ENCODE peak calls at places on chromosome 1, in ten cellular contexts. S is H9, X is cardiac muscle cell, N is RWPE1, C is nephron progenitor cell, Z is IMR-90, F is tibial artery, R is upper lobe of right lung, G is neural crest cell, P is GM13977. Y is an unnamed sample.
A peak's percentile ranks its signal among the peaks of the same experiment; 100 is the strongest.

GRCh38 chr1:47753808-47754207 is 243.4 kb downstream of the TRABD2B start:
- DNase-seq in S (no peak), X (no peak), N (no peak), C (no peak), Z (no peak), F (no peak), R (no peak), G (no peak), P (no peak), Y (no peak)

GRCh38 chr1:18529714-18530113 is 49.0 kb downstream of the KLHDC7A start:
- DNase-seq in S (peak; percentile 18), X (no peak), N (no peak), C (no peak), Z (no peak), F (no peak), R (peak; percentile 18), G (no peak), P (no peak), Y (no peak)

GRCh38 chr1:64471218-64471719 is 1.3 kb downstream of the CACHD1 start:
- DNase-seq in S (peak; percentile 55), X (peak; percentile 21), N (no peak), C (peak; percentile 80), Z (no peak), F (peak; percentile 74), R (peak; percentile 80), G (peak; percentile 50), P (no peak), Y (peak; percentile 54)

GRCh38 chr1:17696417-17697301 is 58.5 kb upstream of the ACTL8 start:
- DNase-seq in S (peak; percentile 79), X (peak; percentile 89), N (peak; percentile 52), C (peak; percentile 52), Z (peak; percentile 74), F (no peak), R (no peak), G (no peak), P (no peak), Y (peak; percentile 68)

GRCh38 chr1:232428781-232429530 is 201.0 kb downstream of the SIPA1L2 start:
- DNase-seq in S (no peak), X (peak; percentile 34), N (no peak), C (peak; percentile 22), Z (peak; percentile 89), F (no peak), R (no peak), G (no peak), P (no peak), Y (no peak)

GRCh38 chr1:83626603-83627002 is 372.3 kb downstream of the TTLL7 start:
- DNase-seq in S (no peak), X (no peak), N (no peak), C (no peak), Z (no peak), F (no peak), R (no peak), G (no peak), P (no peak), Y (no peak)

GRCh38 chr1:163315773-163316374 is 5.9 kb upstream of the NUF2 start:
- DNase-seq in S (no peak), X (peak; percentile 74), N (peak; percentile 6), C (peak; percentile 45), Z (peak; percentile 68), F (no peak), R (no peak), G (peak; percentile 41), P (peak; percentile 13), Y (peak; percentile 45)

GRCh38 chr1:245095903-245096302 is 58.9 kb upstream of the KIF26B start:
- DNase-seq in S (no peak), X (no peak), N (no peak), C (no peak), Z (no peak), F (no peak), R (no peak), G (no peak), P (no peak), Y (no peak)

GRCh38 chr1:196535727-196536126 is 72.5 kb downstream of the KCNT2 start:
- DNase-seq in S (peak; percentile 34), X (peak; percentile 29), N (no peak), C (no peak), Z (peak; percentile 39), F (no peak), R (no peak), G (no peak), P (no peak), Y (no peak)

GRCh38 chr1:145891143-145891542 is 5.5 kb upstream of the ANKRD35 start:
- DNase-seq in S (no peak), X (peak; percentile 68), N (no peak), C (no peak), Z (peak; percentile 17), F (no peak), R (no peak), G (no peak), P (no peak), Y (no peak)

GRCh38 chr1:160097911-160098851 is at the start of gene IGSF8:
- DNase-seq in S (peak; percentile 94), X (peak; percentile 85), N (no peak), C (peak; percentile 96), Z (peak; percentile 69), F (peak; percentile 97), R (peak; percentile 96), G (peak; percentile 81), P (no peak), Y (peak; percentile 78)

DNA sequence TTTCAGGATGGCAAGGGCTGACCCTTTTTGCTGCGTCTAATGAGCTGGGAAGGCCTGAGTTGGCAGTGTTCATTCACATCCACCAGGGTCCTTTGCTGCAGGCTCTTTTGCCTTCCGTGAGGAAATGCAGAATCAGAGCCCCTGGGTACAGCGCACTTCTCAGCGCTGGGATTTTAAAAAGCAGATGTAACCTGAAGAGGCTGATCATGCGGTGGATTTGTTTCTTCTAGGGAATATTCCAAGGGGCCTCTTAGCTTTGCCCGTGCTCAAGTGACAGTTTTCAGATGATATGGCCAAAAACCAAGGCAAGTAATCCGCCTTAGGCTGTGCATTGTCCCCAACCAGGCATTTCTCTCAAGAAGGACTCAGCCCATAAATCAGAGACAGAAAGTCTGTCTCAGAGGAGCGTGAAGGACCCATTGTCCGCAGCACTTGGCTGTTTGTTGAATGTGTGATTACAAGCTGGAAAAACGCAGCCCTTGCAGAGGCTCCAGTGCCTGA is 237.6 kb downstream of the PTPRC start:
- DNase-seq in S (peak; percentile 42), X (no peak), N (no peak), C (peak; percentile 36), Z (no peak), F (no peak), R (no peak), G (peak; percentile 26), P (no peak), Y (peak; percentile 8)
- TF ChIP-seq CTCF in S (peak; percentile 16), X (no peak), N (no peak), C (no peak), Z (no peak), F (no peak), R (no peak), G (no peak), P (no peak), Y (no peak)

DNA sequence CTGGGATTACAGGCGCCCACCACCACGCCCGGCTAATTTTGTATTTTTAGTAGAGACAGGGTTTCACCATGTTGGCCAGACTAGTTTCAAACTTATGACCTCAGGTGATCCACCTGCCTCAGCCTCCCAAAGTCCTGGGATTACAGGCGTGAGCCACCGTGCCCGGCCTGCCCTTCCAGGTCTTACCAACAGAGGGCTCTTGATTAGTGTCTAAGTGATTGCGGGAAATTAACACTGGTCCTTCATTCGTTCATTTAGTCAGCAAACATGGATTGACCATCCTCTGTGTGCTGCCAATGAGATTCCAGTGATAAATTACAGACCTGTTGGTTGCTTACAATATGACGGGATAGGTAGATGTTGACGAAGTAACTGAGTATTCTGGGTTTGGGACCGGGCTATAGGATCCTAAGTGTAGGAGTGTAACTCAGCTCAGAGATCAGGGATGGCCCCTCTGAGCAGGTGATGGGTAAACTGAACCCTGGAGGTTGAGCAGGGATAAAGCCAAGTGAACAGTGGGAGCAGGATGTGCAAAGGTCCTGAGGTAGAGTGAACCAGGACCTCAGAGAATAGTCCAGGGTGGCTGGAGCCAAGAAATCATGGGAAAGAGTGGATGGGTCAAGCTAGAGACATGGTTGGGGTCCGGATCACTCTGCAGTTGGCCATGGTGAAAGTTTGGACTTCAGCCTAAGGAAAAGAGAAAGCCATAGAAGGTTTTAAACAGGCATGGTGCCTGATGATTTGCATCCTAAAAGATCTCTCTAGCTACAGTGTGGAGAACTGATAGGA is 171.2 kb downstream of the KAZN start:
- DNase-seq in S (no peak), X (no peak), N (no peak), C (no peak), Z (no peak), F (no peak), R (no peak), G (no peak), P (no peak), Y (no peak)
- TF ChIP-seq CTCF in S (peak; percentile 55), X (no peak), N (no peak), C (no peak), Z (no peak), F (no peak), R (no peak), G (no peak), P (no peak), Y (no peak)

DNA sequence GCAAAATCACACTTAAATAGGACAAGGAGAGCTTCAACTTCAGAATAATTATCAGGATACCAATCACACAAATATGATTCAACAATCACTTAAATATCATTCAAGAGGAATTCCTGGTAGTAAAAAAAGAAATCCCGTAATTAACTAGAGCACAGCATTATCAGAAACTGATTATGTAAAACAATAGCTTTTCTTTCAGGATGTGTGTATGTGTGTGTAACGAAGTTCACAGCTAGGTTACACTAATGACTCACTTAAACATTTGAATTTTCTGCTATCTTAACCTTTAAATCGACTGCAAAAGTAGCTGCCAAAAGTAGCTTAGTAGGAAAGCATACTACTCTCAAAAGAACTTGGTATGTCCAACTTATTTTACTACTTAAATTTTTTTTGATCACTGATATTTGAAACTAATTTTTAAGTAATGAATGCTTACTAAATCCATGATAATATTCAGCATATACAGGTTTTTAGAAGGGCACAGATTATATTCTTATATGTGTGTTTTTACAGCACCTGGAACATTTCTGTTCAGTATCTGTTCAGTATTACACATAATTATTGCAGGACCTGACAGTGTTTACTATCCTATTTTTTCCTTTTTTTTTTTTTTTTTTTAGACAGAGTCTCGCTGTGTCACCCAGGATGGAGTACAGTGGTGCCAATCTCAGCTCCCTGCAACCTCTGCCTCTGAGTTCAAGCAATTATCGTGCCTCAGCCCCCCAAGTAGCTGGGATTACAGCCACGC is 4.2 kb downstream of the RERE start:
- DNase-seq in S (no peak), X (peak; percentile 60), N (no peak), C (no peak), Z (peak; percentile 48), F (no peak), R (no peak), G (no peak), P (no peak), Y (no peak)
- TF ChIP-seq CTCF in S (no peak), X (no peak), N (no peak), C (no peak), Z (no peak), F (no peak), R (no peak), G (no peak), P (no peak), Y (no peak)

DNA sequence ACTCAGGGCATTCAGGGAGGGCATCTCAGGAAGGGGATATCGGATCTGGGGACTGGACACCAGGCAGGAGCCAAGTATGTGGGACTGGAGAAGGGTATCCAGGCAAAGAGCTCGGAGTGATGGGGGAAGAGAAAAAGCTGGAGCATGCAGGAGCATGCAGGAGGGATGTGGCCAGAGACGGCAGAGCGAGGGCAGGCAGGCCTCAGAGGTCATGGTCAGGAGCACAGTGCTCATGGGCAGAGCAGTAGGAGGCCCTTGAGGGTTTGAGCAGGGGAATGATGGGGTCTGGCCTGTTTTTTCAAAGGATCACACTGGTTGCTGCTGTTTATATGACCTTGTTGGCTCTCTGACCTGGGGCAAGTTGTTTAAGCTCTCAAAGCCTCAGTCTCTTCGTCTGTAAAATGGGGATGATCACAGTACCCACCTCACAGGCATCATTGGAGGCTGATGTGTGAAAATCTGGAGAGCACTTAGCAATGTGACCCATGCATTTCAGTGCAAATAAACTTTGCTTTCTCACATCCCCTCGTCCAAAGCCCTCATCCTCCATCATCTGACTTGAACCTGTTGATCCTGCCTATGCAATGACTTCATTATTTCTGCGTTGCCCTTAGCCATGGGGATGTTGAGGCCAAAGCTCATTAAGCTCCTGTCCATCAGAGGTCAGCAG is 273.1 kb downstream of the MATN1 start:
- DNase-seq in S (peak; percentile 5), X (no peak), N (no peak), C (no peak), Z (no peak), F (peak; percentile 35), R (no peak), G (no peak), P (peak; percentile 4), Y (no peak)
- TF ChIP-seq CTCF in S (no peak), X (no peak), N (no peak), C (no peak), Z (no peak), F (no peak), R (no peak), G (no peak), P (no peak), Y (no peak)

Y was measured in endothelial cell.